ENCODE peak calls at places on chromosome 21, in eight cellular contexts. R is keratinocyte, K is thoracic aorta, N is GM12878, Z is substantia nigra, D is right lobe of liver, V is Peyer's patch, U is mesendoderm. O is an unnamed sample.

GRCh38 chr21:27380303-27380702 is 413.4 kb upstream of the ADAMTS5 start:
- DNase-seq in R (no peak), K (no peak), N (no peak), Z (no peak), D (no peak), V (no peak), U (no peak), O (no peak)

GRCh38 chr21:34613679-34614442 is 1.1 kb downstream of the RCAN1 start:
- DNase-seq in R (no peak), K (no peak), N (no peak), Z (no peak), D (no peak), V (no peak), U (no peak), O (no peak)

GRCh38 chr21:37531402-37532042 is 164.9 kb downstream of the DYRK1A start:
- DNase-seq in R (no peak), K (no peak), N (no peak), Z (no peak), D (no peak), V (no peak), U (no peak), O (peak; percentile 8)

GRCh38 chr21:42199488-42200463 is 19.2 kb upstream of the ABCG1 start:
- DNase-seq in R (peak; percentile 35), K (no peak), N (peak; percentile 8), Z (no peak), D (no peak), V (peak; percentile 48), U (peak; percentile 18), O (no peak)

GRCh38 chr21:41207401-41208388 is 39.7 kb downstream of the BACE2 start:
- DNase-seq in R (no peak), K (peak; percentile 50), N (no peak), Z (no peak), D (no peak), V (no peak), U (no peak), O (peak; percentile 3)

GRCh38 chr21:36960676-36961284 is 5.7 kb downstream of the HLCS start:
- DNase-seq in R (no peak), K (no peak), N (no peak), Z (no peak), D (no peak), V (no peak), U (no peak), O (no peak)

GRCh38 chr21:27058673-27059365 is 91.9 kb upstream of the ADAMTS5 start:
- DNase-seq in R (no peak), K (no peak), N (no peak), Z (no peak), D (no peak), V (no peak), U (no peak), O (no peak)

GRCh38 chr21:29730281-29730680 is 209.5 kb downstream of the GRIK1 start:
- DNase-seq in R (no peak), K (no peak), N (no peak), Z (no peak), D (no peak), V (no peak), U (no peak), O (no peak)

GRCh38 chr21:33770542-33770941 is 128.2 kb downstream of the ITSN1 start:
- DNase-seq in R (no peak), K (no peak), N (no peak), Z (no peak), D (no peak), V (no peak), U (no peak), O (no peak)

GRCh38 chr21:39022035-39022900 is 161.0 kb downstream of the PSMG1 start:
- DNase-seq in R (no peak), K (no peak), N (no peak), Z (no peak), D (no peak), V (no peak), U (no peak), O (no peak)

GRCh38 chr21:29640233-29640554 is 299.6 kb downstream of the GRIK1 start:
- DNase-seq in R (no peak), K (no peak), N (peak; percentile 35), Z (no peak), D (no peak), V (no peak), U (no peak), O (no peak)

GRCh38 chr21:34812510-34813265 is 143.9 kb downstream of the CLIC6 start:
- DNase-seq in R (no peak), K (no peak), N (no peak), Z (no peak), D (no peak), V (no peak), U (no peak), O (no peak)

GRCh38 chr21:28699591-28700259 is 293.0 kb downstream of the LTN1 start:
- DNase-seq in R (no peak), K (no peak), N (no peak), Z (no peak), D (no peak), V (no peak), U (no peak), O (no peak)

GRCh38 chr21:41612674-41613250 is 104.8 kb upstream of the TMPRSS2 start:
- DNase-seq in R (peak; percentile 90), K (peak; percentile 80), N (no peak), Z (no peak), D (no peak), V (no peak), U (peak; percentile 82), O (peak; percentile 30)

DNA sequence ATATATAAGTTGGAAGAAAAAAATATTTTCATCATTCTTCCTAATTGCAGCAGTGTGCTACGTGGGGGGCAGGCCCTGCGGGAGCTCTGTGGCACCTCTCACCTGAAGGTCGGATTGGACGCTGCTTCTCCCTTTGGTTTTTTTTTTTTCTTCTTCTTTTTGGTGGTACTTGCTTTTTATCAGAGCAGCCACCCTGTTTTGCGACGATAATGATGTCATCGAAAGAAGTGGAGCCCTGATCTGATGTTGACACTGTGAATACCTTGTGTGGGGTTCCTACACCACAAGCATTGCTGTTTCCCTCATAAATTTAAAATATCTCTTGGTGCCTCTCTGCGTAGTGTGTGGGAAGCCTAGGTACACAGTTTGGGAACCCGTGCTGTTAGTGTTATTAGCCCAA is 5.5 kb downstream of the TRAPPC10 start:
- DNase-seq in R (no peak), K (no peak), N (no peak), Z (no peak), D (no peak), V (no peak), U (no peak), O (no peak)
- H3K27ac ChIP-seq in R (no peak overlapping the region), K (no peak overlapping the region), N (peak overlapping the region; percentile 15), Z (no peak overlapping the region), D (no peak overlapping the region), V (no peak overlapping the region), U (no peak overlapping the region), O (no peak overlapping the region)

GRCh38 chr21:46500224-46500861 is 41.7 kb downstream of the DIP2A start:
- DNase-seq in R (no peak), K (no peak), N (no peak), Z (no peak), D (no peak), V (no peak), U (no peak), O (no peak)
- H3K27ac ChIP-seq in R (peak overlapping the region; percentile 36), K (no peak overlapping the region), N (peak overlapping the region; percentile 80), Z (peak overlapping the region; percentile 18), D (no peak overlapping the region), V (no peak overlapping the region), U (no peak overlapping the region), O (no peak overlapping the region)

GRCh38 chr21:25637846-25638245 is 1.2 kb upstream of the JAM2 start:
- DNase-seq in R (no peak), K (no peak), N (no peak), Z (no peak), D (no peak), V (no peak), U (peak; percentile 10), O (no peak)

GRCh38 chr21:25638634-25639166 is 358 bp upstream of the JAM2 start:
- DNase-seq in R (no peak), K (no peak), N (peak; percentile 17), Z (no peak), D (no peak), V (no peak), U (no peak), O (no peak)

GRCh38 chr21:25639922-25640670 is 1.0 kb downstream of the JAM2 start:
- DNase-seq in R (no peak), K (no peak), N (no peak), Z (peak; percentile 5), D (no peak), V (peak; percentile 31), U (peak; percentile 41), O (peak; percentile 3)

GRCh38 chr21:25640671-25641292 is 1.7 kb downstream of the JAM2 start:
- DNase-seq in R (no peak), K (no peak), N (no peak), Z (no peak), D (no peak), V (no peak), U (no peak), O (no peak)

DNA sequence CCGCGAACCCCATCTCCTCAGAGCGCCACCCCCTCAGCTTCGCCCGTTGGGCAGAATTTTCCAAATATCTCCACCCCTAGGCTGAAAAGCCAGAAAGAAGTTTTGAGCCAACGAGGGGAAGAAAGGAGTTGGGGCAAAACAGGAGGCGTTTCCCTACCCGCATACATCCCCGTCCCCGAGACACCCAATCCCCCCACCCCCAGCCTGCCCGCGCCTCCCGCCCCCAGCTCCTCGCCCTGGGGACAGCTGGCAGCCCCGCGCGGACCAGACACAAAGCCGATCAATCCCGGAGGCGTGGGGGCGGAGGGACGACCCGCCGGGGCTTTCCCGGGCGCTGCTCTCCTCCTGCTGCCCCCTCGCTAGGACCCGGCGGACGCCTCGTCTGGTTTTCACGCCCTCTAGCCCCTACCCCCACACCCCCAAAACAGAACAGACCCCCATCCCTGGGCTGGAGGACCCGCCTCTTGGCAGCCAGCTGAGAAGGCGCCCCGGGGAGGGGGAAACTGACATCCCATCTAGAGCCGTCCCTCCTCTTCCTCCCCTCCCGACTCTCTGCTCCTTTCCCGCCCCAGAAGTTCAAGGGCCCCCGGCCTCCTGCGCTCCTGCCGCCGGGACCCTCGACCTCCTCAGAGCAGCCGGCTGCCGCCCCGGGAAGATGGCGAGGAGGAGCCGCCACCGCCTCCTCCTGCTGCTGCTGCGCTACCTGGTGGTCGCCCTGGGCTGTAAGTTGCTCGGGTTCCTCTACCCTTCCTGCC is at the start of gene JAM2:
- DNase-seq in R (no peak), K (no peak), N (no peak), Z (peak; percentile 12), D (peak; percentile 56), V (peak; percentile 57), U (peak; percentile 68), O (peak; percentile 67)
- H3K27ac ChIP-seq in R (no peak within 1 kb of the TSS), K (no peak within 1 kb of the TSS), N (peak within 1 kb of the TSS; percentile 46), Z (peak within 1 kb of the TSS; percentile 52), D (peak within 1 kb of the TSS; percentile 62), V (peak within 1 kb of the TSS; percentile 77), U (no peak within 1 kb of the TSS), O (peak within 1 kb of the TSS; percentile 71)

GRCh38 chr21:15011967-15012366 is 52.8 kb downstream of the NRIP1 start:
- DNase-seq in R (no peak), K (no peak), N (no peak), Z (no peak), D (no peak), V (no peak), U (no peak), O (no peak)

GRCh38 chr21:15014220-15014619 is 50.6 kb downstream of the NRIP1 start:
- DNase-seq in R (no peak), K (no peak), N (no peak), Z (no peak), D (no peak), V (no peak), U (no peak), O (no peak)

GRCh38 chr21:15020797-15021196 is 44.0 kb downstream of the NRIP1 start:
- DNase-seq in R (no peak), K (no peak), N (no peak), Z (no peak), D (no peak), V (no peak), U (no peak), O (no peak)

GRCh38 chr21:15018382-15018781 is 46.4 kb downstream of the NRIP1 start:
- DNase-seq in R (no peak), K (no peak), N (no peak), Z (no peak), D (no peak), V (no peak), U (no peak), O (no peak)

GRCh38 chr21:15015622-15016471 is 49.0 kb downstream of the NRIP1 start:
- DNase-seq in R (peak; percentile 38), K (no peak), N (no peak), Z (no peak), D (no peak), V (no peak), U (no peak), O (no peak)
- H3K27ac ChIP-seq in R (peak overlapping the region; percentile 78), K (no peak overlapping the region), N (no peak overlapping the region), Z (no peak overlapping the region), D (no peak overlapping the region), V (no peak overlapping the region), U (no peak overlapping the region), O (no peak overlapping the region)